ENCODE peak calls at places on chromosomes 13 and 19, in seven cellular contexts. N is left lung, C is cardiac fibroblast, R is heart right ventricle, Z is adipocyte, U is astrocyte of the spinal cord, K is stomach. J is an unnamed sample.

GRCh38 chr19:5424192-5424973 is 30.8 kb upstream of the ZNRF4 start:
- DNase-seq in N (no peak), C (no peak), R (no peak), K (no peak), U (no peak), Z (no peak), J (no peak)

GRCh38 chr19:28454083-28454482 is 758.9 kb downstream of the UQCRFS1 start:
- DNase-seq in Z (no peak), N (no peak), K (no peak), R (no peak), U (peak), C (no peak), J (peak)

GRCh38 chr19:34317311-34317927 is 47.6 kb upstream of the GPI start:
- DNase-seq in U (no peak), C (no peak), N (no peak), K (no peak), R (no peak), Z (no peak), J (no peak)

GRCh38 chr13:51928231-51928630 is 66.5 kb downstream of the CCDC70 start:
- DNase-seq in K (no peak), U (no peak), C (no peak), R (no peak), N (no peak), Z (no peak), J (peak)

GRCh38 chr19:10228925-10229324 is 2.2 kb downstream of the S1PR2 start:
- DNase-seq in K (no peak), Z (peak), N (no peak), R (no peak), C (peak), U (no peak), J (no peak)

GRCh38 chr19:32676186-32676894 is 692 bp downstream of the RGS9BP start:
- DNase-seq in C (no peak), R (peak), K (peak), Z (no peak), N (peak), U (no peak), J (no peak)

GRCh38 chr19:41887711-41888382 is 4.9 kb downstream of the ARHGEF1 start:
- DNase-seq in K (peak), Z (no peak), N (peak), R (no peak), C (no peak), U (peak), J (no peak)

GRCh38 chr19:14731200-14731599 is 41.4 kb downstream of the ZNF333 start:
- DNase-seq in U (no peak), N (no peak), C (no peak), Z (no peak), K (no peak), R (no peak), J (no peak)

GRCh38 chr13:48851707-48852106 is 124.0 kb upstream of the FNDC3A start:
- DNase-seq in C (no peak), U (no peak), Z (no peak), N (no peak), K (no peak), R (no peak), J (no peak)

GRCh38 chr19:7927605-7928333 is 1.8 kb upstream of the CTXN1 start:
- DNase-seq in R (no peak), N (peak), C (no peak), U (no peak), K (no peak), Z (no peak), J (no peak)

GRCh38 chr13:113996912-113997745 is 23.3 kb upstream of the C13orf46 start:
- DNase-seq in U (no peak), K (no peak), Z (no peak), C (no peak), R (peak), N (peak), J (no peak)

GRCh38 chr13:43360911-43361605 is 337.7 kb downstream of the DNAJC15 start:
- DNase-seq in C (peak), R (no peak), N (no peak), Z (no peak), K (no peak), U (peak), J (no peak)

GRCh38 chr13:45332831-45333219 is 8.2 kb downstream of the TPT1 start:
- DNase-seq in K (no peak), U (no peak), C (no peak), R (no peak), Z (no peak), N (no peak), J (no peak)

GRCh38 chr13:45336025-45336800 is 4.8 kb downstream of the TPT1 start:
- DNase-seq in N (no peak), Z (no peak), C (peak), K (no peak), U (no peak), R (no peak), J (no peak)

GRCh38 chr13:45335397-45336024 is 5.5 kb downstream of the TPT1 start:
- DNase-seq in N (no peak), K (no peak), C (peak), U (peak), Z (no peak), R (no peak), J (no peak)

GRCh38 chr13:45333251-45333972 is 7.6 kb downstream of the TPT1 start:
- DNase-seq in Z (no peak), C (no peak), R (no peak), U (no peak), N (no peak), K (no peak), J (no peak)

GRCh38 chr13:45333973-45334922 is 6.7 kb downstream of the TPT1 start:
- DNase-seq in K (no peak), U (peak), C (peak), Z (no peak), R (no peak), N (no peak), J (no peak)
- H3K4me3 ChIP-seq in K (no peak), U (no peak), C (no peak), Z (no peak), R (no peak), N (no peak), J (no peak)

GRCh38 chr13:34513526-34513925 is 428.5 kb upstream of the NBEA start:
- DNase-seq in K (no peak), N (no peak), Z (peak), U (no peak), R (no peak), C (no peak), J (no peak)
- H3K4me3 ChIP-seq in K (no peak), N (no peak), Z (no peak), U (no peak), R (no peak), C (no peak), J (no peak)

GRCh38 chr19:49425178-49425577 is at the start of gene GFY:
- DNase-seq in Z (no peak), C (no peak), K (no peak), N (no peak), R (no peak), U (no peak), J (no peak)
- H3K4me3 ChIP-seq in Z (no peak), C (no peak), K (no peak), N (no peak), R (no peak), U (no peak), J (no peak)

DNA sequence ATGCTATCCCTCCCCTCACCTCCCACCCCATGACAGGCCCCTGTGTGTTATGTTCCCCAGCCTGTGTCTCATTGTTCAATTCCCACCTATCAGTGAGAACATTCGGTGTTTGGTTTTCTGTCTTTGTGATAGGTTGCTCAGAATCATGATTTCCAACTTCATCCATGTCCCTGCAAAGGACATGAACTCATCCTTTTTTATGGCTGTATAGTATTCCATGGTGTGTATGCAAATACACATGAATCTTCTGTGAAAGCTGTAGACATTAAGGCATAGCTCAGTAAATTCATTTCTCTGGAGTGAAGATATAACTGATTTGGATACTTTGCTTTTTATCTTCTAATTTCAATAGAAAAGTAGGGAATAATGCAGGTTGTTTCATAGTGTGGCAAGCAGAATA is 125.8 kb upstream of the C1QTNF9B start:
- DNase-seq in N (no peak), Z (no peak), R (no peak), C (no peak), U (no peak), K (no peak), J (no peak)
- H3K4me3 ChIP-seq in N (no peak), Z (no peak), R (no peak), C (no peak), U (no peak), K (no peak), J (no peak)

GRCh38 chr19:49786432-49786831 is 19.6 kb downstream of the AP2A1 start:
- DNase-seq in U (peak), Z (peak), C (no peak), N (no peak), K (no peak), R (no peak), J (no peak)
- H3K4me3 ChIP-seq in U (no peak), Z (no peak), C (no peak), N (no peak), K (no peak), R (no peak), J (no peak)

DNA sequence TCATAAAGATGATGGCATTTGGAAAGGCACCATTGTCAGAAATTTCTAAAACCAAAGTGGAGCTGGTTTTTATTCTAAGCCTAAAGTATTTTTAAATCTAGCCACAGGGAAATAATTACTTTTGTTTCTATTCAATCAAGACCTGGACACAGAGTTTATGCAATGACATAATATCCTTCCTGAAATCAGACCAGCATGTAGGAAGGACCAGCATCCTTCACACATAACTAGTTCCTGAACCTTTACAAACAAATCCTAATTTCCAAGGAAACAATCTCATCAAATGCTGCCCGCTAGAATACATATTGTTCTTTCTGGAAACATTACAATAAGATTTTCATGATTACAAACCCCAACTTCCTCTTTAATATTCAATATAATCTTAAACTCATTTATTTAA is 1.5 kb downstream of the STARD13 start:
- DNase-seq in K (no peak), N (no peak), U (peak), R (no peak), C (peak), Z (peak), J (no peak)
- H3K4me3 ChIP-seq in K (peak), N (peak), U (peak), R (peak), C (peak), Z (peak), J (peak)

DNA sequence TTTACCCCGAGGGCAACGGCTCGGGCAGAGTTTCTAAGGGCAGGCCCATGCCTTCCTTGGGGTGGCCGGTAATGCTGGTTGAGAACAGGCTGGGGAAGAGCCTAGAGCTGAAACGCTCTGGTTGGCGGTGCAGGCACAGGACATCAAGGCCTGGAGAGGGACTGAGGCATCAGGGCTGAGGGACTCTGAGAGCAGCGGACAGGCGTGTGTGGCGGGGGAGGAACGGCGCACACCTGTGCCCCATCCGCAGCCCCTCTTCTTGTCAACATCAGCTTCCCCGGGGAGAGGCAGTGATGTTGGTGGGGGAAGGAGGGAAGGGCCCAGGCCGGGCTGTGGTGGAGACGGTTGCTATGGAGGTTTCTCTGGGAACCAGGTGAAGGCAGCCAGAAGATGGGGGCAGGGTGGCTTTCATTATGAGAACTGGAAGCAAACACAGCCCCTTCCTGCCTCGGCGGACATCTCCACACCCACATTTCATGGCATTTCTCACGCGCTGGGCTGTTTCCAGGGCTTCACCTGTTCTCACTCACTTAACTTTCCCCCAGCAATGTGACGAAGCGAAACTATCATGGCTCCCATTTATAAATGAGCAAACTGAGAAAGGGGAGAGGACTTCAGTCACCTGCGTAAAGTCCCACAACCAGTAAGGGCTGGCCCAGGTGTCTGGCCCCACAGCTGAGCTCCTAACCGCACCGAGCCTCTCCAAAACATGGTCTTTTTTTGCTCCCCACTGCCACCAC is 8.2 kb upstream of the ATF5 start:
- DNase-seq in Z (no peak), C (no peak), N (peak), R (no peak), K (no peak), U (no peak), J (no peak)
- H3K4me3 ChIP-seq in Z (no peak), C (no peak), N (no peak), R (no peak), K (no peak), U (no peak), J (no peak)

GRCh38 chr13:98478134-98479129 is 98.5 kb downstream of the STK24 start:
- DNase-seq in Z (no peak), C (no peak), U (peak), N (no peak), R (no peak), K (no peak), J (no peak)

GRCh38 chr13:98475521-98475920 is 101.4 kb downstream of the STK24 start:
- DNase-seq in Z (no peak), U (no peak), C (peak), K (no peak), N (peak), R (no peak), J (no peak)

GRCh38 chr13:98476106-98476505 is 100.8 kb downstream of the STK24 start:
- DNase-seq in N (no peak), R (no peak), C (no peak), K (no peak), U (peak), Z (no peak), J (no peak)

GRCh38 chr13:98474761-98475160 is 102.1 kb downstream of the STK24 start:
- DNase-seq in C (no peak), N (peak), R (no peak), U (no peak), Z (no peak), K (no peak), J (no peak)

GRCh38 chr13:98476538-98476966 is 100.4 kb downstream of the STK24 start:
- DNase-seq in N (peak), U (peak), Z (peak), K (peak), C (peak), R (no peak), J (no peak)
- H3K4me3 ChIP-seq in N (no peak), U (no peak), Z (peak), K (no peak), C (peak), R (no peak), J (no peak)

GRCh38 chr19:38209671-38210457 is 14.2 kb downstream of the DPF1 start:
- DNase-seq in K (peak), U (peak), R (peak), Z (peak), N (no peak), C (peak), J (no peak)
- H3K4me3 ChIP-seq in K (peak), U (peak), R (peak), Z (peak), N (no peak), C (peak), J (peak)

GRCh38 chr19:55603581-55604292 is 1.7 kb upstream of the ZNF865 start:
- DNase-seq in C (no peak), K (no peak), N (no peak), U (no peak), Z (no peak), R (no peak), J (no peak)
- H3K4me3 ChIP-seq in C (no peak), K (no peak), N (peak), U (no peak), Z (no peak), R (peak), J (no peak)